ENCODE peak calls at places on chromosomes 2 and 18, in five cellular contexts. One of them, this sample, is unnamed.

GRCh38 chr18:41771971-41772370 is 183.1 kb upstream of the PIK3C3 start:
- DNase-seq in upper lobe of right lung: no peak
- DNase-seq in fibroblast of villous mesenchyme: peak
- DNase-seq in MCF 10A: no peak
- DNase-seq in osteoblast: no peak
- DNase-seq in this sample: no peak

GRCh38 chr2:174662459-174662858 is 64.9 kb upstream of the WIPF1 start:
- DNase-seq in osteoblast: peak
- DNase-seq in upper lobe of right lung: no peak
- DNase-seq in MCF 10A: peak
- DNase-seq in fibroblast of villous mesenchyme: peak
- DNase-seq in this sample: no peak

GRCh38 chr2:99140056-99140859 is 1.2 kb upstream of the C2orf15 start:
- DNase-seq in upper lobe of right lung: no peak
- DNase-seq in MCF 10A: peak
- DNase-seq in osteoblast: peak
- DNase-seq in fibroblast of villous mesenchyme: no peak
- DNase-seq in this sample: no peak

GRCh38 chr2:190930411-190930810 is 49.8 kb downstream of the GLS start:
- DNase-seq in MCF 10A: no peak
- DNase-seq in osteoblast: no peak
- DNase-seq in upper lobe of right lung: no peak
- DNase-seq in fibroblast of villous mesenchyme: no peak
- DNase-seq in this sample: no peak

GRCh38 chr2:42359894-42360483 is 1.0 kb downstream of the COX7A2L start:
- DNase-seq in upper lobe of right lung: no peak
- DNase-seq in osteoblast: peak
- DNase-seq in MCF 10A: peak
- DNase-seq in fibroblast of villous mesenchyme: peak
- DNase-seq in this sample: no peak

GRCh38 chr2:178006710-178007109 is 65.9 kb downstream of the PDE11A start:
- DNase-seq in osteoblast: no peak
- DNase-seq in upper lobe of right lung: no peak
- DNase-seq in fibroblast of villous mesenchyme: no peak
- DNase-seq in MCF 10A: no peak
- DNase-seq in this sample: no peak

GRCh38 chr2:200077210-200077650 is 121.8 kb downstream of the MAIP1 start:
- DNase-seq in upper lobe of right lung: no peak
- DNase-seq in fibroblast of villous mesenchyme: peak
- DNase-seq in MCF 10A: peak
- DNase-seq in osteoblast: peak
- DNase-seq in this sample: no peak

GRCh38 chr18:3468833-3469232 is 18.9 kb downstream of the TGIF1 start:
- DNase-seq in upper lobe of right lung: no peak
- DNase-seq in osteoblast: no peak
- DNase-seq in fibroblast of villous mesenchyme: no peak
- DNase-seq in MCF 10A: no peak
- DNase-seq in this sample: no peak

GRCh38 chr2:98049991-98050519 is 36.9 kb upstream of the VWA3B start:
- DNase-seq in MCF 10A: peak
- DNase-seq in upper lobe of right lung: no peak
- DNase-seq in fibroblast of villous mesenchyme: no peak
- DNase-seq in osteoblast: no peak
- DNase-seq in this sample: no peak

GRCh38 chr2:205706769-205707375 is 24.6 kb downstream of the NRP2 start:
- DNase-seq in osteoblast: peak
- DNase-seq in upper lobe of right lung: no peak
- DNase-seq in fibroblast of villous mesenchyme: peak
- DNase-seq in MCF 10A: peak
- DNase-seq in this sample: no peak

GRCh38 chr2:174763793-174764179 is 486 bp downstream of the CHRNA1 start:
- DNase-seq in fibroblast of villous mesenchyme: no peak
- DNase-seq in osteoblast: no peak
- DNase-seq in upper lobe of right lung: no peak
- DNase-seq in MCF 10A: no peak
- DNase-seq in this sample: no peak

GRCh38 chr2:61898810-61899209 is 6.7 kb upstream of the COMMD1 start:
- DNase-seq in fibroblast of villous mesenchyme: peak
- DNase-seq in MCF 10A: peak
- DNase-seq in osteoblast: no peak
- DNase-seq in upper lobe of right lung: no peak
- DNase-seq in this sample: no peak

GRCh38 chr2:224433442-224433841 is 31.5 kb upstream of the FAM124B start:
- DNase-seq in upper lobe of right lung: no peak
- DNase-seq in MCF 10A: no peak
- DNase-seq in osteoblast: peak
- DNase-seq in fibroblast of villous mesenchyme: no peak
- DNase-seq in this sample: no peak

GRCh38 chr2:237864030-237864931 is 4.9 kb downstream of the RAMP1 start:
- DNase-seq in fibroblast of villous mesenchyme: no peak
- DNase-seq in osteoblast: peak
- DNase-seq in MCF 10A: peak
- DNase-seq in upper lobe of right lung: peak
- DNase-seq in this sample: no peak

GRCh38 chr2:168567840-168568239 is 111.8 kb downstream of the CERS6 start:
- DNase-seq in MCF 10A: no peak
- DNase-seq in fibroblast of villous mesenchyme: no peak
- DNase-seq in upper lobe of right lung: no peak
- DNase-seq in osteoblast: no peak
- DNase-seq in this sample: no peak

GRCh38 chr18:77086656-77087390 is 45.8 kb downstream of the MBP start:
- DNase-seq in MCF 10A: no peak
- DNase-seq in osteoblast: no peak
- DNase-seq in upper lobe of right lung: no peak
- DNase-seq in fibroblast of villous mesenchyme: peak
- DNase-seq in this sample: no peak

GRCh38 chr18:5895300-5895885 is at the start of gene TMEM200C:
- DNase-seq in MCF 10A: no peak
- DNase-seq in osteoblast: peak
- DNase-seq in upper lobe of right lung: peak
- DNase-seq in fibroblast of villous mesenchyme: no peak
- DNase-seq in this sample: peak

GRCh38 chr2:104969564-104969963 is 68.3 kb upstream of the MRPS9 start:
- DNase-seq in MCF 10A: peak
- DNase-seq in fibroblast of villous mesenchyme: no peak
- DNase-seq in osteoblast: no peak
- DNase-seq in upper lobe of right lung: no peak
- DNase-seq in this sample: no peak

GRCh38 chr2:71555798-71556454 is 102.6 kb downstream of the DYSF start:
- DNase-seq in osteoblast: peak
- DNase-seq in MCF 10A: no peak
- DNase-seq in upper lobe of right lung: no peak
- DNase-seq in fibroblast of villous mesenchyme: no peak
- DNase-seq in this sample: no peak

GRCh38 chr18:45935591-45936335 is 31.4 kb downstream of the EPG5 start:
- DNase-seq in fibroblast of villous mesenchyme: no peak
- DNase-seq in upper lobe of right lung: no peak
- DNase-seq in osteoblast: peak
- DNase-seq in MCF 10A: no peak
- DNase-seq in this sample: no peak

GRCh38 chr2:54063967-54064535 is 51.4 kb upstream of the ACYP2 start:
- DNase-seq in upper lobe of right lung: no peak
- DNase-seq in fibroblast of villous mesenchyme: no peak
- DNase-seq in osteoblast: no peak
- DNase-seq in MCF 10A: no peak
- DNase-seq in this sample: no peak

GRCh38 chr18:26419746-26420145 is 128.6 kb downstream of the KCTD1 start:
- DNase-seq in upper lobe of right lung: no peak
- DNase-seq in MCF 10A: no peak
- DNase-seq in osteoblast: no peak
- DNase-seq in fibroblast of villous mesenchyme: no peak
- DNase-seq in this sample: no peak

GRCh38 chr2:241443486-241444223 is 64.7 kb downstream of the STK25 start:
- DNase-seq in fibroblast of villous mesenchyme: peak
- DNase-seq in MCF 10A: peak
- DNase-seq in osteoblast: no peak
- DNase-seq in upper lobe of right lung: no peak
- DNase-seq in this sample: no peak

GRCh38 chr2:164622338-164623106 is 1.2 kb upstream of the GRB14 start:
- DNase-seq in osteoblast: no peak
- DNase-seq in MCF 10A: no peak
- DNase-seq in upper lobe of right lung: no peak
- DNase-seq in fibroblast of villous mesenchyme: no peak
- DNase-seq in this sample: no peak
- TF ChIP-seq CTCF in osteoblast: no peak
- TF ChIP-seq CTCF in MCF 10A: no peak
- TF ChIP-seq CTCF in upper lobe of right lung: no peak
- TF ChIP-seq CTCF in fibroblast of villous mesenchyme: no peak
- TF ChIP-seq CTCF in this sample: no peak

GRCh38 chr2:52879561-52879960 is 888.0 kb upstream of the CHAC2 start:
- DNase-seq in fibroblast of villous mesenchyme: peak
- DNase-seq in MCF 10A: no peak
- DNase-seq in upper lobe of right lung: no peak
- DNase-seq in osteoblast: no peak
- DNase-seq in this sample: no peak
- TF ChIP-seq CTCF in fibroblast of villous mesenchyme: no peak
- TF ChIP-seq CTCF in MCF 10A: no peak
- TF ChIP-seq CTCF in upper lobe of right lung: no peak
- TF ChIP-seq CTCF in osteoblast: no peak
- TF ChIP-seq CTCF in this sample: no peak

DNA sequence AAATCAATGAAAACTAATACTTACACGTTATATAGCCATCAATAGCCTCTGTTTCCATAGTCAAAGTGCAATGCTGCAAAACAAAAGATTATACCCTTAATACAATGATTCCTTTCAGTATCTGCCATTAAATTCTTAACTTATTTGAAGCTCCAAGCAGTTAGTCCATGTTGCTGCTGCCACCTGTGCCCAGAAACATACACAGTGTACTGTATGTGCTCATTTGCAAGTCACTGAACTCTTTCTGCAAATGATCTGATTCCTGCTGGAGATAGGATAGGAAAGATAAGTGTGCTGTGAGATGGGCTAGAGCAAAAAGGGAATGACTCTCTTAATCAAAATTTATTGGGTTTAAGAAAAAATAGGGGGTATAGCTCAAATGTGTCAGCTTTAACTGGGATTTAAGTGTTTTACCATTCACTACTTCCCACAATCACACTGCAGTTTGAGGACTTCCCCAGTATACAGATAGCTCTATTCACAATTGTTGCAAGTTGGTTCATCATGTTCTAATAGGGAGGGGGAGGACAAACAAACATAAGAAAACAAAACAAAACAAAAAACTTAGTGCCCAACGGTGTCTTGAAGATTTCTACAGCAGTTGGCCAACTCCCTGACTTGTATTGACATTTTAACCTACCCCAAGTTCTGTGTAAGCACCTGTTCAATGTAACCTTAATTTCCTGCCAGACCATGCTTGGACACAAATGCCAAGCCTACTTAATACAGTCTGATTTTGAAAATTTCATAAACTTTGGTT is 2.7 kb downstream of the IKZF2 start:
- DNase-seq in MCF 10A: no peak
- DNase-seq in osteoblast: no peak
- DNase-seq in upper lobe of right lung: no peak
- DNase-seq in fibroblast of villous mesenchyme: no peak
- DNase-seq in this sample: no peak
- TF ChIP-seq CTCF in MCF 10A: no peak
- TF ChIP-seq CTCF in osteoblast: no peak
- TF ChIP-seq CTCF in upper lobe of right lung: no peak
- TF ChIP-seq CTCF in fibroblast of villous mesenchyme: no peak
- TF ChIP-seq CTCF in this sample: no peak

GRCh38 chr18:38867680-38868079 is 1302.1 kb upstream of the CELF4 start:
- DNase-seq in MCF 10A: no peak
- DNase-seq in fibroblast of villous mesenchyme: no peak
- DNase-seq in osteoblast: no peak
- DNase-seq in upper lobe of right lung: no peak
- DNase-seq in this sample: no peak
- TF ChIP-seq CTCF in MCF 10A: no peak
- TF ChIP-seq CTCF in fibroblast of villous mesenchyme: no peak
- TF ChIP-seq CTCF in osteoblast: no peak
- TF ChIP-seq CTCF in upper lobe of right lung: no peak
- TF ChIP-seq CTCF in this sample: no peak

GRCh38 chr18:74819433-74820059 is 221.9 kb downstream of the ZNF407 start:
- DNase-seq in fibroblast of villous mesenchyme: no peak
- DNase-seq in upper lobe of right lung: no peak
- DNase-seq in osteoblast: no peak
- DNase-seq in MCF 10A: peak
- DNase-seq in this sample: no peak
- TF ChIP-seq CTCF in fibroblast of villous mesenchyme: peak
- TF ChIP-seq CTCF in upper lobe of right lung: peak
- TF ChIP-seq CTCF in osteoblast: peak
- TF ChIP-seq CTCF in MCF 10A: peak
- TF ChIP-seq CTCF in this sample: no peak

DNA sequence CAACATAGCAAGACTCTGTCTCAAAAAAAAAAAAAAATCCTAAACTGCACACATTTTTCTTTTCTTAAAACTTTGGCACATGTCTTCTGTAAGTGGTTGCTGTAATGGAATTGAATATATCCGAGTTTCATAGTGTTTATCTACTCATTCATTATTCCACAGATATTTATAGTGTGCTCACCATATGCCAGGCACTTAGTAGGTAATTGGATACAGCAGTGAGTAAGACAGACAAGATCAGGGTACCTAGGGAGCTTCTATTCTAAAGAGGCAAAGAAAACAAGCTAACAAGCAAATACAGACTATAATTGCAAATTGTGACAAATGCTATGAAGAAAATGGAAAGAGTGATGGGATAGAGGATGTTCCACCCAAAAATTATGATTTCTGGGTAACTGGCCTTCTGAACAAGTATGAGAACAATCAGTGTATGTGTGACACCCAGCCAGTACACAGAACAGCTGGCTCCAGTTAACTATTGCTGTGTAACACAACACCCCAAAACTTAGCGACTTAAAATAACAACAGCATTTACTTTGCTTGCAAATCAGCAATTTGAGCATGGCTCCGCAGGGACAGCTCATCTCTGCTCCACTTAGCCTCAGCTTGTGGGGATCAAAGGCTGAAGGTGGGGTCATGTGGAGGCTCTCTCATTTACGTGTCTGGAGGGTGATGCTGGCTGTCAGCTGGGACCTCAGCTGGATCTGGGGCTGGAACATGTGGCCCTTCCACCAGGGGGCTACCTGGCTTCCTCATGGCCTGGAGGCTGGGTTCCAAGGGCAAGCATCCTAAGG is 224.9 kb downstream of the INSIG2 start:
- DNase-seq in osteoblast: no peak
- DNase-seq in upper lobe of right lung: no peak
- DNase-seq in fibroblast of villous mesenchyme: no peak
- DNase-seq in MCF 10A: no peak
- DNase-seq in this sample: no peak
- TF ChIP-seq CTCF in osteoblast: no peak
- TF ChIP-seq CTCF in upper lobe of right lung: no peak
- TF ChIP-seq CTCF in fibroblast of villous mesenchyme: no peak
- TF ChIP-seq CTCF in MCF 10A: no peak
- TF ChIP-seq CTCF in this sample: no peak

This sample was measured in mesothelial cell of epicardium.